ENCODE peak calls at places on chromosomes 5 and 9, in six cellular contexts. H is heart left ventricle, Q is IMR-90, K is Peyer's patch, N is body of pancreas, D is HepG2. Y is an unnamed sample.

GRCh38 chr9:33130501-33130900 is 36.6 kb downstream of the B4GALT1 start:
- DNase-seq in H (no peak), N (no peak), K (no peak), Q (peak; percentile 46), D (no peak), Y (no peak)

GRCh38 chr5:151772868-151773561 is 1.3 kb downstream of the G3BP1 start:
- DNase-seq in D (no peak), H (no peak), Q (peak; percentile 56), K (no peak), N (no peak), Y (no peak)

GRCh38 chr5:112642885-112643284 is 94.8 kb upstream of the APC start:
- DNase-seq in H (no peak), N (no peak), D (no peak), K (no peak), Q (no peak), Y (no peak)

GRCh38 chr9:86181379-86182315 is 77.8 kb downstream of the C9orf153 start:
- DNase-seq in Q (no peak), N (no peak), K (no peak), H (no peak), D (no peak), Y (no peak)

GRCh38 chr9:127066775-127067111 is 55.7 kb downstream of the ANGPTL2 start:
- DNase-seq in K (no peak), Q (peak; percentile 79), D (no peak), N (no peak), H (no peak), Y (no peak)

GRCh38 chr5:142770650-142771609 is 753 bp downstream of the ARHGAP26 start:
- DNase-seq in Q (no peak), H (peak; percentile 65), K (peak; percentile 82), D (peak; percentile 69), N (peak; percentile 58), Y (peak; percentile 62)

GRCh38 chr9:89730715-89731114 is 125.9 kb downstream of the GADD45G start:
- DNase-seq in N (peak; percentile 87), K (peak; percentile 34), D (peak; percentile 33), H (no peak), Q (no peak), Y (peak; percentile 4)

GRCh38 chr5:92019376-92019990 is 636.4 kb upstream of the ARRDC3 start:
- DNase-seq in Q (peak; percentile 30), K (no peak), D (no peak), H (no peak), N (no peak), Y (no peak)

GRCh38 chr5:143837306-143837848 is 25.4 kb downstream of the HMHB1 start:
- DNase-seq in H (no peak), Q (peak; percentile 76), D (no peak), K (no peak), N (no peak), Y (no peak)

GRCh38 chr5:142929602-142930001 is 159.4 kb downstream of the ARHGAP26 start:
- DNase-seq in K (no peak), H (peak; percentile 73), Q (no peak), D (no peak), N (no peak), Y (no peak)

DNA sequence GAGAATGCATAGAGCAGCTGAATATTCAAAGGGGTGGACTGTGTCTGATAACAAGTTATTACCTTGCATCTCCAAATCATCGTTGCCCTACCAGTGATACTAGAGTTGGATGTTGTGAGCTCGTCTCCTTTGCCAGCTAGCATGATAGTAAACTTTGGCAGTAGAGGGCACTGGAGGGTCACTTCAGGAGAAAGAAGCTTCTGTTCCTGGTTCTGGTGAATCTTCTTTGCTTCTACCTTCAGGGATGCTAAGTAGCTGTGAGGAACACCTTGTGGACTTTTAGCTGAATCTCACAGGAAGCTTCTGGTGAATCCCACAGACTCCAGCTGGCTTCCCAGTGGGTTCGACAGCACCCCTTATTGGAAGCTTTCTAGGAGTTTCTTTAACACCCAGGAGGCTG is 626.6 kb upstream of the SGCD start:
- DNase-seq in Q (no peak), H (no peak), N (no peak), D (no peak), K (no peak), Y (no peak)
- TF ChIP-seq CTCF in Q (peak; percentile 26), H (no peak), N (no peak), D (no peak), K (no peak), Y (no peak)

GRCh38 chr9:137299938-137300337 is 2.1 kb downstream of the NRARP start:
- DNase-seq in Q (no peak), H (peak; percentile 37), K (peak; percentile 55), D (no peak), N (peak; percentile 56), Y (peak; percentile 65)

GRCh38 chr9:137297966-137298365 is 4.1 kb downstream of the NRARP start:
- DNase-seq in H (no peak), N (no peak), K (no peak), D (no peak), Q (no peak), Y (no peak)

GRCh38 chr9:137298401-137298982 is 3.6 kb downstream of the NRARP start:
- DNase-seq in K (no peak), N (no peak), Q (no peak), D (no peak), H (peak; percentile 70), Y (no peak)

GRCh38 chr9:137300607-137301085 is 1.4 kb downstream of the NRARP start:
- DNase-seq in D (no peak), N (peak; percentile 36), Q (peak; percentile 20), H (peak; percentile 24), K (peak; percentile 61), Y (peak; percentile 65)

GRCh38 chr9:137298983-137299521 is 3.0 kb downstream of the NRARP start:
- DNase-seq in H (peak; percentile 17), K (no peak), N (peak; percentile 25), Q (no peak), D (no peak), Y (no peak)
- H3K4me3 ChIP-seq in H (peak overlapping the region; percentile 65), K (peak overlapping the region; percentile 12), N (no peak overlapping the region), Q (no peak overlapping the region), D (peak overlapping the region; percentile 48), Y (no peak overlapping the region)

GRCh38 chr9:114282507-114282906 is 40.4 kb upstream of the ORM1 start:
- DNase-seq in N (no peak), K (peak; percentile 21), D (no peak), H (no peak), Q (no peak), Y (no peak)

GRCh38 chr9:114282104-114282485 is 40.8 kb upstream of the ORM1 start:
- DNase-seq in K (peak; percentile 27), H (no peak), Q (no peak), N (no peak), D (no peak), Y (no peak)

GRCh38 chr9:114283551-114284111 is 39.3 kb upstream of the ORM1 start:
- DNase-seq in N (no peak), D (no peak), K (peak; percentile 43), Q (no peak), H (no peak), Y (no peak)

GRCh38 chr9:114281421-114282103 is 41.3 kb upstream of the ORM1 start:
- DNase-seq in H (peak; percentile 39), K (peak; percentile 36), Q (peak; percentile 67), N (no peak), D (no peak), Y (no peak)

DNA sequence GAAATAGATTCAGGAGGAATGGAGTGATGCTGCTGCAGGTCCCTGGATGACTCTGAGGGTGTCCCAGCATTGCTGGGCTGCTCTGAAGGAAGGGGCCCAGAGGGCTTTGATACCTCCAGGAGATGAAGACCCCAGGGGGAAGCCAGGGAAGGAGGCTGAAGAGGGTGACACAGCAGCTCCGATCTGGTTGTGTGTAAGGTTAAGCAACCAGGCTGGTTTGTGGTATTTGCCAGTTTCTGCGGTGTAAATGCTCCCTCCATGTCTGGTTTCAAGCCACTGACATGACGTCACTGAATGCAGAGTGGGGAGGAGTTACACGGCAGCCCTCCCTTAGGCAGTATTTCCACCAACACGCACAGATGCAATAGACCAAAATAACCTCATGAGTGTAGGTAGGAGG is 40.0 kb upstream of the ORM1 start:
- DNase-seq in Q (peak; percentile 93), N (no peak), K (peak; percentile 5), H (no peak), D (no peak), Y (no peak)
- TF ChIP-seq POLR2A in Q (no peak), N (no peak), K (no peak), H (no peak), D (no peak), Y (no peak)

DNA sequence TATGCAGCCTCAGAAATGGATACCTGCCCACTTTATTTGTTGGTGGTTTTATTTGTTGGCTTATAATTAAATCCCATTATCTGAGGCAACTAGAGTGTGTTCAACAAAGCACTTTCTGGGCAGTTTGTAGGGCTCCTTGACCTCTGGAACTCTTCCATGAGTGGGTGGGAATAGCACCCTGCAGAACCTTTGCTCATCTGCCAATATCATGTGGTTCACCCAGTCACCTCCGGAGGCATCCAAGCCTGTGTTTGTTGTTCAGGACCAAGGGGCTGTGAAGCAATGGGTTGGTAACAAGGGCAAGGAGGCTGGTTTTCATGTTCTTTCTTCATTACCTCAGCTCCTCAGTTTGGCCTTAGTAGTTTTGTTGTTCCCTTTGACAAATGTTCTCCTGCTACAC is 314.0 kb downstream of the NDUFS4 start:
- DNase-seq in Q (no peak), N (no peak), K (no peak), D (no peak), H (no peak), Y (no peak)
- TF ChIP-seq CTCF in Q (no peak), N (no peak), K (no peak), D (no peak), H (no peak), Y (no peak)

GRCh38 chr9:113281356-113281755 is 5.9 kb downstream of the PRPF4 start:
- DNase-seq in D (no peak), K (no peak), N (no peak), H (no peak), Q (no peak), Y (no peak)
- H3K4me3 ChIP-seq in D (no peak overlapping the region), K (no peak overlapping the region), N (no peak overlapping the region), H (no peak overlapping the region), Q (no peak overlapping the region), Y (no peak overlapping the region)

GRCh38 chr5:72508241-72509170 is 1.3 kb upstream of the ZNF366 start:
- DNase-seq in Q (no peak), H (no peak), D (no peak), K (no peak), N (no peak), Y (no peak)
- TF ChIP-seq POLR2A in Q (no peak), H (no peak), D (no peak), K (no peak), N (no peak), Y (no peak)

DNA sequence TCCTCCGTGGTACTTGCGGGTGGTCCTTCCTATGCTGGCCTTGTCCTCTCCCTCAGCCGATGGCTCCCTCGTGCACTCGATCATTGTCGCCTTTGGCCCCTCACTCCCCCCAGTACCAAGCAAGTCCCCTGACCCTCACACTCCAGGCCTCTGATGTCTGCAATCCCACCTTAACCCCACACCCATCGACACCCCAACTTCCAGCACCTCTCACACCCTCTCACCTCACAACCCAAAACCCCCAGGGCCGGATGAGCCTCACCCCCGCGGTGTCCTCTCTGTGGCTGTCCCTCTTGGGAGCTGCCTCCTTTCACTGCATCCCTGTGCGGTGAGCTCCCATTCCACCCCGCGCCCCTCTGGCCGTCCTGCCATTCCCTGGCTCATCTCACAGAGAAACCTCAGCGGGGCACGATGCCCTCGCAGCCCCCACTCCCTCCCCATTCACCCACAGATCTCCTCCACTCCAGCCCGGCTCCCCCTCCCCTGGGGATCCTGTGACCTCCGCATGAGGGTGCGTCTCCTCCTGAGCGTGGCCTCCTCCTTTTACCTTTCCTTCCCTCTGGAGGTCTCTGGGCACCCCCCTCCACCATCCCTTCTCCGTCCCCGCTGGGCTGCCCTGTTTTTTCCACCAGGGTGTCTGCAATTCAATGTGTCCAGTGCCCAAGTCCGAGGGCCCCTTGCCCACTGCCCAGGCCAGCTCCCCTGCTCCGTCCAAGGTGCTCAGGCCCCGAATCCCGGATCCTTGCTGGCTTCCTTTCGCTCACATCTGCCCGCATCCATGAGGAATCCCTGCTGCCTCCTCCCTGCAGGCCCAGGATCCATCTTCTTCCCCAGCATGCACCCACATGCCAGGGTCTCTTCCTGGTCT is 15.8 kb upstream of the RNU6ATAC start:
- DNase-seq in N (no peak), Q (no peak), H (no peak), D (no peak), K (peak; percentile 44), Y (peak; percentile 2)
- TF ChIP-seq CTCF in N (no peak), Q (no peak), H (no peak), D (no peak), K (no peak), Y (no peak)

Y was measured in thyroid gland.